ENCODE peak calls at places on chromosomes 11 and 22, in eight cellular contexts. E is stomach, T is transverse colon, H is SK-N-SH, G is esophagus muscularis mucosa, R is suprapubic skin, C is upper lobe of left lung, Q is H1. L is an unnamed sample.

GRCh38 chr11:86482684-86483083 is 108.0 kb downstream of the CCDC81 start:
- DNase-seq in T (no peak), C (no peak), E (no peak), Q (no peak), H (no peak), G (no peak), R (no peak), L (no peak)

GRCh38 chr11:35649984-35650383 is 12.6 kb upstream of the TRIM44 start:
- DNase-seq in E (no peak), R (no peak), H (no peak), G (no peak), C (no peak), T (no peak), Q (no peak), L (no peak)

GRCh38 chr11:95993438-95994339 is 69.8 kb upstream of the MTMR2 start:
- DNase-seq in H (no peak), G (no peak), R (no peak), E (no peak), Q (no peak), T (no peak), C (no peak), L (no peak)

GRCh38 chr22:33680632-33681031 is 239.6 kb downstream of the LARGE1 start:
- DNase-seq in E (no peak), G (no peak), H (no peak), Q (no peak), C (no peak), R (no peak), T (no peak), L (no peak)

GRCh38 chr11:68261006-68261405 is 10.8 kb downstream of the C11orf24 start:
- DNase-seq in G (no peak), E (no peak), H (no peak), C (no peak), Q (no peak), T (no peak), R (no peak), L (no peak)

GRCh38 chr22:37932401-37932800 is 21.0 kb downstream of the C22orf23 start:
- DNase-seq in G (no peak), E (no peak), Q (no peak), T (no peak), R (no peak), H (no peak), C (peak), L (no peak)

GRCh38 chr11:117281159-117281558 is 10.0 kb upstream of the BACE1-AS start:
- DNase-seq in G (no peak), Q (no peak), H (no peak), C (no peak), T (no peak), R (no peak), E (no peak), L (peak)

GRCh38 chr11:81869337-81870065 is 864.2 kb downstream of the FAM181B start:
- DNase-seq in R (no peak), T (peak), C (no peak), G (no peak), E (peak), H (no peak), Q (no peak), L (no peak)

GRCh38 chr11:126764221-126764620 is 236.3 kb downstream of the KIRREL3 start:
- DNase-seq in R (no peak), C (no peak), T (no peak), E (no peak), G (no peak), Q (no peak), H (no peak), L (no peak)

GRCh38 chr11:108803781-108804180 is 138.9 kb downstream of the DDX10 start:
- DNase-seq in E (no peak), R (no peak), C (no peak), H (no peak), T (no peak), Q (no peak), G (no peak), L (no peak)

GRCh38 chr11:130653838-130654601 is 205.6 kb downstream of the ADAMTS15 start:
- DNase-seq in G (peak), H (no peak), E (peak), C (no peak), R (peak), Q (peak), T (peak), L (peak)

GRCh38 chr11:118845369-118845768 is 38.3 kb upstream of the CXCR5 start:
- DNase-seq in R (no peak), Q (no peak), E (no peak), G (no peak), T (no peak), C (no peak), H (no peak), L (no peak)

GRCh38 chr11:44726278-44727113 is at the start of gene TSPAN18:
- DNase-seq in T (no peak), H (peak), G (no peak), R (no peak), C (peak), Q (peak), E (no peak), L (peak)

GRCh38 chr22:42964994-42965699 is 49.8 kb downstream of the PACSIN2 start:
- DNase-seq in C (no peak), E (no peak), G (no peak), R (no peak), Q (no peak), H (no peak), T (no peak), L (no peak)

GRCh38 chr11:113184498-113184897 is 129.9 kb upstream of the TTC12 start:
- DNase-seq in R (no peak), T (no peak), H (no peak), E (no peak), C (no peak), Q (no peak), G (no peak), L (no peak)

GRCh38 chr11:96045622-96046456 is 121.9 kb upstream of the MTMR2 start:
- DNase-seq in R (no peak), H (peak), Q (peak), T (no peak), E (peak), C (no peak), G (no peak), L (peak)

GRCh38 chr11:112499153-112499907 is 238.7 kb upstream of the PLET1 start:
- DNase-seq in E (no peak), Q (peak), R (no peak), G (peak), H (no peak), C (peak), T (no peak), L (no peak)

GRCh38 chr11:78022397-78023396 is at the start of gene KCTD14:
- DNase-seq in C (peak), G (no peak), E (peak), Q (peak), R (no peak), H (peak), T (peak), L (peak)

GRCh38 chr11:126129681-126130671 is 67.3 kb upstream of the CDON start:
- DNase-seq in G (no peak), C (no peak), T (no peak), R (no peak), Q (no peak), E (no peak), H (no peak), L (peak)

GRCh38 chr22:37267661-37268413 is 14.5 kb upstream of the CYTH4 start:
- DNase-seq in G (no peak), T (no peak), C (no peak), E (no peak), R (no peak), Q (no peak), H (no peak), L (no peak)

DNA sequence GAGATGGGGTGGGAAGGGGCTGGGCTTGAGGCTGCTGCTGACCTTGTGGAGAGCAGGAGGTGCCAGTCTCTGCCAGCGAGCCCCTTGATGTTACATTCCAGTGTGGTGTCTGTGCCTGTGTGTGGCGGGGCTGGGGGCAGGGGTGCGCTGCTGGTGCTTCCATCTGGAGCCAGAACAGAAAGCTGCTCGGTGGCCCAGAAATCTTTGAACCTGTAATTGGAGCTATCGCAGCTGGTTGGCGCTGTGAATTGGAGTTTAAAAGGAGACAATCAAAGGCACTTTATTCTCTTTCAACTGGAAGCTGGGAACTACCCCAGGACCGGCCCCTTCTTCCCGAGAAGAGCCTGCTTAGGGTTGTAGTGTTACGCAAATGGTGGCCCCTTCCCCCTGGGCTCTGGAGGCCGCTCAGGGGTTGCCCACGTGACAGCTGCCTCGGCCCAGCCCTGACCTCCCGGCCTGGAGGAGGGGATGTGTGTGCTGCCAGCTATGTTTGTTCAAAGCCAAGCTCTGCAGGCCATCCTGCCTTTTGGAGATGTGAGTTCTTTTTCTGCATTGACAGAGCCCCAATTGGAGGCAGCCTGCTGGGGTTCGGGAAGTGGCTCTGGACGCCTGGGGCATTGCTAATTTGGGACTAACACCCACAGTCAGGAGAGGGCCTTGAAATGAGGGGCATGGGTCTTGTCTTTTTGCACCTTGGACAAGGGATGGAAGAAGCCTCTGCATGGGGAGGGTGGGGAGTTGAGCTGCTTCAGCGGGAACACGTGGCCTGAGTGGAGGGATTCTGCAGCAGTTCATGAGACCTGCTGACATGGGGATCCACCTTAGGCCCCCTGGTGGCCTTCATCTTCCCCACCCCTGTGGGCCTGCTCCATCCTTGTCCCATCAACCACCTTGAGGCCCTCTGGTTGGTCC is 14.0 kb upstream of the ARSA start:
- DNase-seq in G (no peak), E (no peak), H (no peak), R (peak), C (peak), Q (peak), T (no peak), L (peak)
- TF ChIP-seq POLR2AphosphoS5 in G (no peak), E (no peak), H (no peak), R (no peak), C (no peak), Q (no peak), T (no peak), L (no peak)

GRCh38 chr11:94740975-94741707 is 27.0 kb upstream of the AMOTL1 start:
- DNase-seq in Q (peak), E (no peak), C (peak), R (no peak), T (no peak), H (peak), G (no peak), L (peak)
- TF ChIP-seq EP300 in Q (no peak), E (no peak), C (no peak), R (no peak), T (no peak), H (no peak), G (no peak), L (no peak)

GRCh38 chr11:72626637-72626936 is 47.6 kb downstream of the PDE2A start:
- DNase-seq in R (no peak), H (no peak), T (no peak), Q (no peak), G (no peak), C (no peak), E (no peak), L (no peak)

GRCh38 chr11:72627594-72628281 is 46.5 kb downstream of the PDE2A start:
- DNase-seq in H (no peak), E (no peak), Q (no peak), R (no peak), G (no peak), T (peak), C (no peak), L (peak)

GRCh38 chr11:72624496-72625201 is 49.6 kb downstream of the PDE2A start:
- DNase-seq in R (no peak), H (no peak), G (no peak), E (no peak), Q (no peak), T (no peak), C (no peak), L (peak)

GRCh38 chr11:72623052-72623451 is 51.2 kb downstream of the PDE2A start:
- DNase-seq in H (no peak), T (no peak), C (no peak), R (no peak), E (no peak), Q (no peak), G (no peak), L (no peak)

GRCh38 chr11:72625746-72626636 is 48.2 kb downstream of the PDE2A start:
- DNase-seq in T (peak), G (no peak), R (no peak), C (peak), H (peak), Q (no peak), E (peak), L (peak)
- H3K27ac ChIP-seq in T (peak), G (peak), R (peak), C (peak), H (no peak), Q (no peak), E (peak), L (peak)

GRCh38 chr22:46002757-46003270 is 25.9 kb upstream of the WNT7B start:
- DNase-seq in C (no peak), H (no peak), T (no peak), G (no peak), R (peak), E (no peak), Q (no peak), L (peak)
- TF ChIP-seq POLR2AphosphoS5 in C (no peak), H (no peak), T (no peak), G (no peak), R (no peak), E (no peak), Q (no peak), L (no peak)

GRCh38 chr11:10862446-10862845 is 4.6 kb upstream of the ZBED5 start:
- DNase-seq in E (no peak), C (no peak), G (no peak), H (no peak), Q (no peak), R (no peak), T (no peak), L (no peak)

GRCh38 chr11:10868375-10868774 is 10.5 kb upstream of the ZBED5 start:
- DNase-seq in R (no peak), E (no peak), C (no peak), Q (no peak), T (no peak), G (no peak), H (no peak), L (no peak)

GRCh38 chr11:10864688-10865087 is 6.8 kb upstream of the ZBED5 start:
- DNase-seq in Q (no peak), E (no peak), C (no peak), H (no peak), T (no peak), G (no peak), R (no peak), L (no peak)

GRCh38 chr11:10865837-10866270 is 8.0 kb upstream of the ZBED5 start:
- DNase-seq in R (no peak), C (no peak), T (no peak), Q (no peak), E (no peak), H (no peak), G (no peak), L (no peak)

GRCh38 chr11:10866893-10867331 is 9.1 kb upstream of the ZBED5 start:
- DNase-seq in E (no peak), C (no peak), H (peak), T (no peak), G (no peak), R (no peak), Q (no peak), L (no peak)
- TF ChIP-seq EP300 in E (no peak), C (no peak), H (no peak), T (no peak), G (no peak), R (no peak), Q (no peak), L (no peak)